ENCODE peak calls at places on chromosome 7, in five cellular contexts. H is brain microvascular endothelial cell, Z is WTC11, Q is GM13977, E is GM06990. W is an unnamed sample.

GRCh38 chr7:158431941-158432347 is 155.7 kb downstream of the PTPRN2 start:
- DNase-seq in H (peak), E (no peak), Z (no peak), Q (no peak), W (no peak)

GRCh38 chr7:149473251-149473650 is 12.4 kb upstream of the ZNF777 start:
- DNase-seq in Z (no peak), E (no peak), H (no peak), Q (no peak), W (no peak)

GRCh38 chr7:115306541-115306940 is 384.6 kb downstream of the MDFIC start:
- DNase-seq in Z (no peak), H (no peak), Q (no peak), E (no peak), W (no peak)

GRCh38 chr7:41943098-41943577 is 240.2 kb upstream of the INHBA start:
- DNase-seq in Q (peak), H (peak), Z (peak), E (peak), W (peak)

GRCh38 chr7:22277375-22277774 is 79.6 kb downstream of the RAPGEF5 start:
- DNase-seq in E (no peak), Q (no peak), Z (no peak), H (no peak), W (no peak)

GRCh38 chr7:70833726-70834125 is 298.2 kb upstream of the GALNT17 start:
- DNase-seq in Z (no peak), Q (no peak), H (peak), E (no peak), W (no peak)

GRCh38 chr7:32569388-32570289 is 74.3 kb downstream of the AVL9 start:
- DNase-seq in E (no peak), H (no peak), Z (no peak), Q (no peak), W (no peak)

GRCh38 chr7:159064121-159064815 is 80.4 kb downstream of the VIPR2 start:
- DNase-seq in Q (no peak), E (no peak), H (no peak), Z (no peak), W (no peak)

GRCh38 chr7:81284576-81284975 is 365.7 kb upstream of the SEMA3C start:
- DNase-seq in H (peak), Q (no peak), Z (no peak), E (no peak), W (no peak)

GRCh38 chr7:30886608-30887011 is 25.0 kb upstream of the AQP1 start:
- DNase-seq in H (peak), E (no peak), Q (no peak), Z (no peak), W (no peak)

GRCh38 chr7:100585511-100586265 is at the start of gene LRCH4:
- DNase-seq in E (no peak), H (peak), Z (peak), Q (peak), W (peak)

GRCh38 chr7:41886257-41886905 is 183.5 kb upstream of the INHBA start:
- DNase-seq in Q (no peak), Z (no peak), E (no peak), H (peak), W (peak)

GRCh38 chr7:2723138-2723850 is 35.3 kb downstream of the AMZ1 start:
- DNase-seq in Z (no peak), E (no peak), H (no peak), Q (no peak), W (no peak)

GRCh38 chr7:38057829-38058228 is 120.2 kb upstream of the STARD3NL start:
- DNase-seq in Z (no peak), H (no peak), E (no peak), Q (no peak), W (no peak)

GRCh38 chr7:13111230-13111629 is 423.8 kb downstream of the ARL4A start:
- DNase-seq in Q (no peak), Z (no peak), E (no peak), H (peak), W (no peak)

GRCh38 chr7:25858562-25859411 is 293.2 kb upstream of the NFE2L3 start:
- DNase-seq in Q (no peak), Z (peak), E (no peak), H (no peak), W (no peak)

GRCh38 chr7:5594616-5595544 is 171.2 kb upstream of the TNRC18 start:
- DNase-seq in Q (peak), H (peak), E (no peak), Z (peak), W (no peak)

GRCh38 chr7:156650042-156650441 is 9.5 kb downstream of the RNF32 start:
- DNase-seq in Q (no peak), E (peak), Z (peak), H (no peak), W (no peak)

GRCh38 chr7:140635345-140635744 is 5.3 kb downstream of the DENND2A start:
- DNase-seq in E (no peak), H (no peak), Z (no peak), Q (no peak), W (no peak)

GRCh38 chr7:152176797-152177196 is 151.3 kb downstream of the GALNT11 start:
- DNase-seq in Z (no peak), Q (peak), H (no peak), E (peak), W (peak)

GRCh38 chr7:94906035-94906796 is 1.2 kb upstream of the PPP1R9A start:
- DNase-seq in Q (no peak), E (no peak), Z (no peak), H (no peak), W (no peak)

GRCh38 chr7:94908204-94909022 is 1.0 kb downstream of the PPP1R9A start:
- DNase-seq in Q (peak), E (peak), Z (peak), H (no peak), W (peak)

GRCh38 chr7:94907026-94907419 is 371 bp upstream of the PPP1R9A start:
- DNase-seq in Q (no peak), H (no peak), E (no peak), Z (no peak), W (no peak)

GRCh38 chr7:94909023-94909466 is 1.7 kb downstream of the PPP1R9A start:
- DNase-seq in H (no peak), Q (no peak), E (no peak), Z (no peak), W (no peak)

DNA sequence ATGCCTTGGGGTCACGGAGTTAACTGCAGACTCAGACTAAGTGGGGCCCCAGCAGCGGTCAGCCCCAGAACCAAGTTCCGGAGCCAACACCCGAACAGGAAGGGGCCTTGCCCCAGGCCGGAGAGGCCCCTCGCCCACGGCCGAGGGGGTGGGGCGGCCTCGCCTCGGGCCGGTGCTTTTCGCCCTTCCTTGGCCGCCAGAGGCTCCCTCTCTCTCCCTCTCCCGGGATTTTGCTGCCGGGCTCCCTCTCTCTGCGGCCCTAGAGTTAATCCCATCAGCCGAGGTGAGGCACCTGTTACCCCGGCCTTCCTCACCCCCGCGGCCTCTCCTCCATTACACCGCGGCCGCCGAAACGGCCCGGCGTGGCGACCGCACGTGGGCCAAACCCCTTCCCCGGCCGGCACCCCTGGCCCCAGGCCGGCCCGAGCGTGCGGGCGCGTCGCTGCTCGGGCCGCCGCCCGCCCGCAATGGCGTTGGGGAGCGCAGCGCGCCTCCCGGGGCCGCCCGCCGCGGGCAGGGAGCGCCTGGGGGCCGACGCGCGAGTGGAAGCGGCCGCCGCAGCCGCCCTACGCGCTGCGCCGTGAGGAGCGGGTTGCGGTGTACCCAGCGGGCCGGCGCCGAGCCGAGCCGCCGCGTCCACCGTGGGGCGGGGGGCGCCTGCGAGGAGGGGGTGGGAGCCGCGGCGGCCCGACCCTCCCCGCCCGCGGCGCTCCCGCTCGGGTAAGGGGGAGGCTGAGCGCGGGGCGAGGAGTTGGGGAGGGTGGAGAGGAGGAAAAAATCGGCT is at the start of gene PPP1R9A:
- DNase-seq in Z (peak), H (no peak), Q (peak), E (peak), W (peak)
- TF ChIP-seq CTCF in Z (no peak), H (peak), Q (no peak), E (no peak), W (no peak)

GRCh38 chr7:15503603-15504280 is 58.1 kb downstream of the AGMO start:
- DNase-seq in Z (no peak), E (no peak), Q (no peak), H (no peak), W (no peak)
- TF ChIP-seq CTCF in Z (no peak), E (no peak), Q (no peak), H (peak), W (no peak)

DNA sequence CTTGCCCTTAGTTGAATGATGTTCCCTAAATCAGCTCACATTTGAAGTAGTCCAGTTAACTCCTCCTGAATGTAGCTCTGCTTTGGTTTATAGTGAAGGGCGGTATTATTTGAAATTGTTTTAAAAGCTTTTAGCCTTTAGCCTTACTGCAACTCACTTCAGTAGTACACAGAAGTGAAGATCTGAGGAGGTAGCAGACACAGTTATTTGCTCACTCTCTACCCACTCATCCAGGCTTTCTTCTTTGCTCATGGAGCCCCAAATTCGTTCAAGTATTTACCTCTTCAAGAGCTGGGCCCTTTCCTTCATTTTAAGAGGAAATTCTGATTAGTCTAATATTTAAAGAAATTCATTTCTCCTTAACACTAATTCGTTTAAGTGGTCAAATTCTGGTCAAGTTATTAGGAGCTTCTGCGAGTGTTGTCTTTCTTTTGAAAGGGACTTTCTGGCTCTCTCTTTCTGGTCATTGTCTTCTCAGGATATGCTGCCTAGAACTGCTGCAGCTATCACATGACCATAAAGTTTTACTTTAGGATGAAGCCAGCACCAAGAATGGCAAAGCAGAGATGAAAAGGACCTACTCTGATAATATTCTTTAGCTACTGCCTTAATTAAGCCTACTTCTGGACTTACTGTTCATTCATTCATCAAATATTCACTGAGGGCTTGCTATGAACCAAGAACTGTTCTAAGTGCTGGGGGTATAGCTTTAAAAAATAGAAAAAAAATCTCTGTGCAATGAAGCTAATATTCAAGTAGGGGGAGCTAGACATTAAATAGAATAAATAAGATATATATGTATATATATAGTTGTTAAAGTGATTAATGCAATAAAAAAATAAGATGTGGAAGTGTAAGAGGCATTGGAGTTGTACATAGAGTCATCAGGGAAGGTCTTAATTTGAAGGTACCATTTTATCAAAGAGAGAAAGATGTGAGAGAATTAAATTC is 180.9 kb upstream of the AGR3 start:
- DNase-seq in E (no peak), H (no peak), Z (no peak), Q (no peak), W (no peak)
- TF ChIP-seq CTCF in E (no peak), H (peak), Z (no peak), Q (no peak), W (no peak)

DNA sequence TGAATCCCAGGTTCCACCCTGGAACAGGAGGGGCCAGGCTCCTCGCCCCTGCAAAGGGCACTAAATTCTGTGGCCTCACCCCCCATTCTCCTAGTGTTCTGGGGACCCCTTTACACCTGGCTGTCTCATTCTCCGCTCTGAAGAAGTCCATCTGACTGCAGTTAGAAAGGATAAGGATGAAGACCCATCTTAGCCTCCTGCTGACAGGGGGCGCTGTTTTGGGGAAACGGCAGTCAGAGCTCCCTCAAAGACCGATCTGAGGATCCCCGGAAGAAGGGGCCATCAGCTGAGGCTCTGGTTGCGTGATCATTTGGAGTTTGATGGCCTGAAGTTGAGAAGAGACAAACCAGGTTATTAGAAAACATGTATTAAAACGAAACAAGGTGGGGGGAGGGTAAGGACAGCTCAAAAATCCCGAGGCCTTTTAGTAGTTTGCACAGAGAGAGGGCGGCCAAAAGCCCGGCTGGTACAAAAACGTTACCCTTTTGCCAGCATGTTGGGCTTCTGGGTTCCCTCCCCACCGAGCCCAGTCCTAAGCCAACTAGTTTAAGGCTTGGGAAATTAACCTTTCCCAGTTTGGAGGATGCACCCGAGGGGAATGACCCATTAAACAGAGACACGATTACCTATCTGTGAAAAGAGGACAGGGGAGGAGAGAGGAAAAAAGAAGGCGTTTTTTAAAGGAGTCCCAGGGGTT is 102.8 kb downstream of the CHN2 start:
- DNase-seq in H (no peak), E (no peak), Q (no peak), Z (peak), W (no peak)
- TF ChIP-seq CTCF in H (peak), E (peak), Q (peak), Z (peak), W (no peak)

GRCh38 chr7:123635551-123636359 is 19.9 kb upstream of the LMOD2 start:
- DNase-seq in E (no peak), Q (peak), Z (no peak), H (peak), W (no peak)
- TF ChIP-seq CTCF in E (peak), Q (peak), Z (no peak), H (peak), W (peak)